ENCODE peak calls at places on chromosomes 6 and 20, in seven cellular contexts. One of them, this sample, is unnamed.
A peak's percentile ranks its signal among the peaks of the same experiment; 100 is the strongest.

GRCh38 chr6:1286972-1287600 is 24.8 kb upstream of the FOXQ1 start:
- DNase-seq in GM10248: no peak
- DNase-seq in A549: peak; percentile 29
- DNase-seq in left ventricle myocardium inferior: no peak
- DNase-seq in GM13977: no peak
- DNase-seq in type B pancreatic cell: no peak
- DNase-seq in neural progenitor cell: no peak
- DNase-seq in this sample: peak; percentile 93

GRCh38 chr20:5036828-5037227 is 35.5 kb upstream of the SLC23A2 start:
- DNase-seq in GM10248: no peak
- DNase-seq in A549: no peak
- DNase-seq in left ventricle myocardium inferior: no peak
- DNase-seq in GM13977: peak; percentile 33
- DNase-seq in type B pancreatic cell: no peak
- DNase-seq in neural progenitor cell: no peak
- DNase-seq in this sample: no peak

GRCh38 chr20:54995021-54995420 is 519.6 kb downstream of the DOK5 start:
- DNase-seq in GM10248: no peak
- DNase-seq in A549: no peak
- DNase-seq in left ventricle myocardium inferior: no peak
- DNase-seq in GM13977: no peak
- DNase-seq in type B pancreatic cell: no peak
- DNase-seq in neural progenitor cell: peak; percentile 65
- DNase-seq in this sample: no peak

GRCh38 chr20:62020935-62021701 is 44.6 kb downstream of the TAF4 start:
- DNase-seq in GM10248: no peak
- DNase-seq in A549: no peak
- DNase-seq in left ventricle myocardium inferior: peak; percentile 78
- DNase-seq in GM13977: peak; percentile 67
- DNase-seq in type B pancreatic cell: no peak
- DNase-seq in neural progenitor cell: peak; percentile 28
- DNase-seq in this sample: no peak

GRCh38 chr6:82371799-82372508 is 8.3 kb downstream of the TPBG start:
- DNase-seq in GM10248: no peak
- DNase-seq in A549: no peak
- DNase-seq in left ventricle myocardium inferior: no peak
- DNase-seq in GM13977: no peak
- DNase-seq in type B pancreatic cell: no peak
- DNase-seq in neural progenitor cell: no peak
- DNase-seq in this sample: no peak

GRCh38 chr20:25309395-25310267 is 61.7 kb downstream of the PYGB start:
- DNase-seq in GM10248: no peak
- DNase-seq in A549: peak; percentile 87
- DNase-seq in left ventricle myocardium inferior: no peak
- DNase-seq in GM13977: peak; percentile 19
- DNase-seq in type B pancreatic cell: no peak
- DNase-seq in neural progenitor cell: no peak
- DNase-seq in this sample: peak; percentile 79

GRCh38 chr6:80077067-80077466 is 29.4 kb upstream of the BCKDHB start:
- DNase-seq in GM10248: no peak
- DNase-seq in A549: no peak
- DNase-seq in left ventricle myocardium inferior: no peak
- DNase-seq in GM13977: no peak
- DNase-seq in type B pancreatic cell: no peak
- DNase-seq in neural progenitor cell: no peak
- DNase-seq in this sample: no peak

GRCh38 chr6:44653761-44654218 is 266.3 kb downstream of the CDC5L start:
- DNase-seq in GM10248: no peak
- DNase-seq in A549: no peak
- DNase-seq in left ventricle myocardium inferior: no peak
- DNase-seq in GM13977: no peak
- DNase-seq in type B pancreatic cell: no peak
- DNase-seq in neural progenitor cell: no peak
- DNase-seq in this sample: no peak

GRCh38 chr6:127459231-127459641 is at the start of gene KIAA0408:
- DNase-seq in GM10248: no peak
- DNase-seq in A549: no peak
- DNase-seq in left ventricle myocardium inferior: peak; percentile 47
- DNase-seq in GM13977: no peak
- DNase-seq in type B pancreatic cell: no peak
- DNase-seq in neural progenitor cell: peak; percentile 79
- DNase-seq in this sample: no peak

GRCh38 chr20:53926428-53927028 is 143.9 kb downstream of the BCAS1 start:
- DNase-seq in GM10248: peak; percentile 58
- DNase-seq in A549: peak; percentile 68
- DNase-seq in left ventricle myocardium inferior: no peak
- DNase-seq in GM13977: peak; percentile 44
- DNase-seq in type B pancreatic cell: no peak
- DNase-seq in neural progenitor cell: no peak
- DNase-seq in this sample: peak; percentile 90

GRCh38 chr6:46657642-46658041 is 4.9 kb downstream of the SLC25A27 start:
- DNase-seq in GM10248: no peak
- DNase-seq in A549: no peak
- DNase-seq in left ventricle myocardium inferior: no peak
- DNase-seq in GM13977: no peak
- DNase-seq in type B pancreatic cell: no peak
- DNase-seq in neural progenitor cell: no peak
- DNase-seq in this sample: no peak

GRCh38 chr6:26383624-26384417 is 913 bp downstream of the BTN2A2 start:
- DNase-seq in GM10248: no peak
- DNase-seq in A549: no peak
- DNase-seq in left ventricle myocardium inferior: no peak
- DNase-seq in GM13977: no peak
- DNase-seq in type B pancreatic cell: no peak
- DNase-seq in neural progenitor cell: peak; percentile 43
- DNase-seq in this sample: no peak

GRCh38 chr6:149545258-149545753 is 537 bp downstream of the PPIL4 start:
- DNase-seq in GM10248: peak; percentile 39
- DNase-seq in A549: no peak
- DNase-seq in left ventricle myocardium inferior: peak; percentile 19
- DNase-seq in GM13977: peak; percentile 25
- DNase-seq in type B pancreatic cell: no peak
- DNase-seq in neural progenitor cell: peak; percentile 36
- DNase-seq in this sample: peak; percentile 83

GRCh38 chr6:145373826-145374225 is 361.5 kb downstream of the EPM2A start:
- DNase-seq in GM10248: no peak
- DNase-seq in A549: no peak
- DNase-seq in left ventricle myocardium inferior: no peak
- DNase-seq in GM13977: no peak
- DNase-seq in type B pancreatic cell: no peak
- DNase-seq in neural progenitor cell: no peak
- DNase-seq in this sample: no peak

GRCh38 chr6:52416629-52417151 is 3.5 kb upstream of the EFHC1 start:
- DNase-seq in GM10248: peak; percentile 53
- DNase-seq in A549: peak; percentile 40
- DNase-seq in left ventricle myocardium inferior: no peak
- DNase-seq in GM13977: peak; percentile 61
- DNase-seq in type B pancreatic cell: no peak
- DNase-seq in neural progenitor cell: peak; percentile 56
- DNase-seq in this sample: no peak

GRCh38 chr6:150426198-150426597 is 57.4 kb downstream of the IYD start:
- DNase-seq in GM10248: no peak
- DNase-seq in A549: no peak
- DNase-seq in left ventricle myocardium inferior: no peak
- DNase-seq in GM13977: no peak
- DNase-seq in type B pancreatic cell: no peak
- DNase-seq in neural progenitor cell: no peak
- DNase-seq in this sample: no peak

GRCh38 chr6:159693894-159694545 is 979 bp upstream of the SOD2 start:
- DNase-seq in GM10248: peak; percentile 22
- DNase-seq in A549: no peak
- DNase-seq in left ventricle myocardium inferior: no peak
- DNase-seq in GM13977: peak; percentile 31
- DNase-seq in type B pancreatic cell: no peak
- DNase-seq in neural progenitor cell: no peak
- DNase-seq in this sample: peak; percentile 84

GRCh38 chr20:41619360-41620115 is 1.4 kb upstream of the CHD6 start:
- DNase-seq in GM10248: no peak
- DNase-seq in A549: no peak
- DNase-seq in left ventricle myocardium inferior: no peak
- DNase-seq in GM13977: no peak
- DNase-seq in type B pancreatic cell: no peak
- DNase-seq in neural progenitor cell: no peak
- DNase-seq in this sample: no peak

GRCh38 chr6:89644864-89645263 is 6.3 kb upstream of the LYRM2 start:
- DNase-seq in GM10248: no peak
- DNase-seq in A549: no peak
- DNase-seq in left ventricle myocardium inferior: no peak
- DNase-seq in GM13977: no peak
- DNase-seq in type B pancreatic cell: no peak
- DNase-seq in neural progenitor cell: no peak
- DNase-seq in this sample: no peak

GRCh38 chr6:109292983-109293586 is 89.2 kb downstream of the CD164 start:
- DNase-seq in GM10248: no peak
- DNase-seq in A549: no peak
- DNase-seq in left ventricle myocardium inferior: no peak
- DNase-seq in GM13977: no peak
- DNase-seq in type B pancreatic cell: no peak
- DNase-seq in neural progenitor cell: no peak
- DNase-seq in this sample: no peak

GRCh38 chr6:109260126-109260525 is 122.1 kb downstream of the CD164 start:
- DNase-seq in GM10248: no peak
- DNase-seq in A549: no peak
- DNase-seq in left ventricle myocardium inferior: no peak
- DNase-seq in GM13977: no peak
- DNase-seq in type B pancreatic cell: no peak
- DNase-seq in neural progenitor cell: no peak
- DNase-seq in this sample: no peak

GRCh38 chr20:52667358-52667757 is 304.8 kb upstream of the TSHZ2 start:
- DNase-seq in GM10248: no peak
- DNase-seq in A549: no peak
- DNase-seq in left ventricle myocardium inferior: no peak
- DNase-seq in GM13977: no peak
- DNase-seq in type B pancreatic cell: no peak
- DNase-seq in neural progenitor cell: no peak
- DNase-seq in this sample: no peak

GRCh38 chr6:97586344-97586743 is 303.3 kb upstream of the MMS22L start:
- DNase-seq in GM10248: no peak
- DNase-seq in A549: no peak
- DNase-seq in left ventricle myocardium inferior: no peak
- DNase-seq in GM13977: peak; percentile 7
- DNase-seq in type B pancreatic cell: no peak
- DNase-seq in neural progenitor cell: peak; percentile 57
- DNase-seq in this sample: no peak
- TF ChIP-seq CTCF in GM10248: peak; percentile 33
- TF ChIP-seq CTCF in A549: no peak
- TF ChIP-seq CTCF in left ventricle myocardium inferior: peak; percentile 43
- TF ChIP-seq CTCF in GM13977: peak; percentile 39
- TF ChIP-seq CTCF in type B pancreatic cell: peak; percentile 43
- TF ChIP-seq CTCF in neural progenitor cell: peak; percentile 55
- TF ChIP-seq CTCF in this sample: no peak

DNA sequence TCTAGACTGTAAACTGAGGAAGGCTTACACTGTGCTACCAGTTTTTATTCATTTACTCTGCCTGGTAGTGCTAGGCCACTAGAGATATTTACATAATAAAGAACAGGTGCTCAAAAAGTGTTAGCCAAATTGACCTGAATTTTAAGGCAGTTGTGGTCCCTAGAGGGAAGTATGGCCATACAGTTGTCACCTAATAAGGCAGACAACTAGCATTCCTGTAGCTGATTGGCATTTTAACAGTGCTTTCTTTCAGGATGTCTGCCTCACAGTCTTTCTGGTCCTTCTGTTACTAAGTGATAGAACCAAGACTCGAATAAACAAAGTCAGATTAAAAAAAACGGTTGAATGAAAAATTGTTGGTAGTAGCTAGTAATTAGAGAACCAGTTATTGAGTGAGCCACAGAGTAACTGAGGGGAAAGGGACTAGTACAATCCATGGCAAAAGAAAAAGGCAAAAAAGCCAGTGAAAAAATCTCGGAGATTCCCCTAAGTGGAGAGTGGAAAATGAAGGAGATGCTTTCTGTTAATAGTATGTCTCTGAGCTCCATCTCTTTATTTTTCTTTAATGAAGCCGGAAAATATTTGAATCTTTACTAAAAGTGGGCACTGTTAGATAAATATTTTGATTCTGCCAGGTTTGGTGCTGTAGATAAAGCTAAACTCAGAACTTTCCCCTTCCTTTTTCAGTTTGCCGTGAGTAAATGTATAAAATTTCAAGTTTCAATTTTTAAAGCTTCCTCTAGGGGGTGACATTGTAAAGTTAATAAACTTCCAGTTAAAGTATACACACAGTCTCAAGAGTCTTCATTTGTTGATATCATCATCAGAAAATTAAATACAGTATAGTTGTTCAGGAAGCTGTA is 9.1 kb downstream of the VTA1 start:
- DNase-seq in GM10248: no peak
- DNase-seq in A549: peak; percentile 21
- DNase-seq in left ventricle myocardium inferior: no peak
- DNase-seq in GM13977: no peak
- DNase-seq in type B pancreatic cell: no peak
- DNase-seq in neural progenitor cell: peak; percentile 13
- DNase-seq in this sample: no peak
- TF ChIP-seq CTCF in GM10248: no peak
- TF ChIP-seq CTCF in A549: peak; percentile 47
- TF ChIP-seq CTCF in left ventricle myocardium inferior: peak; percentile 57
- TF ChIP-seq CTCF in GM13977: peak; percentile 9
- TF ChIP-seq CTCF in type B pancreatic cell: peak; percentile 77
- TF ChIP-seq CTCF in neural progenitor cell: peak; percentile 62
- TF ChIP-seq CTCF in this sample: peak; percentile 71

GRCh38 chr20:49674383-49675352 is 39.0 kb downstream of the B4GALT5 start:
- DNase-seq in GM10248: no peak
- DNase-seq in A549: peak; percentile 85
- DNase-seq in left ventricle myocardium inferior: no peak
- DNase-seq in GM13977: no peak
- DNase-seq in type B pancreatic cell: no peak
- DNase-seq in neural progenitor cell: no peak
- DNase-seq in this sample: no peak
- TF ChIP-seq CTCF in GM10248: no peak
- TF ChIP-seq CTCF in A549: no peak
- TF ChIP-seq CTCF in left ventricle myocardium inferior: no peak
- TF ChIP-seq CTCF in GM13977: no peak
- TF ChIP-seq CTCF in type B pancreatic cell: no peak
- TF ChIP-seq CTCF in neural progenitor cell: no peak
- TF ChIP-seq CTCF in this sample: no peak

DNA sequence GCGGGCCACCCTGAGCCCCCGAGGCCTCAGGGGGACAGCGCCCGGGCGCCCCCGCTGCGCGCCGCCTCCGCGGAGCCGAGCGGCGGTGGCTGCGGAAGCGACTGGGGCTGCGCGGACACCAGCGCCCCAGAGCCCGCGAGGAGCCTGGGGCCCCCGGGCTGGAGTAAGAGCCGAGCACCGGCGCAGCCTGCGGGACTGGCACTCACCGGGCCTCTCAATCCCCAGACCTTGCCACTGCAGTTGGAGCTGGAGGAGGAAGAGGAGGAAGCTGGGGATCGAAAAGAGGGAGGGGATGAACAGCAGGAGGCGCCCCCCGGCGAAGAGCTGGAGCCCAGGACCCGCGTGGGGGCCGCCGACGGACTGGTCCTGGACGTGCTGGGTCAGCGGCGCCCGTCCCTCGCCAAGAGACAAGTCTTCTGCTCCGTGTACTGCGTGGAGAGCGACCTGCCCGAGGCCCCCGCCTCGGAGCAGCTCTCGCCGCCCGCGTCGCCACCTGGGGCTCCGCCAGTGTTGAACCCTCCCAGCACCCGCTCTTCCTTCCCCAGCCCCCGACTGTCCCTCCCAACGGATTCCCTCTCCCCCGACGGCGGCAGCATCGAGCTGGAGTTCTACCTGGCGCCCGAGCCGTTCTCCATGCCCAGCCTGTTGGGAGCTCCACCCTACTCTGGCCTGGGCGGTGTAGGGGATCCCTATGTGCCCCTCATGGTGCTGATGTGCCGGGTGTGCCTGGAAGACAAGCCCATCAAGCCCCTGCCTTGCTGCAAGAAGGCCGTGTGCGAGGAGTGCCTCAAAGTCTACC is 579 bp downstream of the RNF217 start:
- DNase-seq in GM10248: peak; percentile 18
- DNase-seq in A549: peak; percentile 18
- DNase-seq in left ventricle myocardium inferior: peak; percentile 33
- DNase-seq in GM13977: peak; percentile 28
- DNase-seq in type B pancreatic cell: no peak
- DNase-seq in neural progenitor cell: peak; percentile 56
- DNase-seq in this sample: peak; percentile 44
- TF ChIP-seq CTCF in GM10248: no peak
- TF ChIP-seq CTCF in A549: peak; percentile 25
- TF ChIP-seq CTCF in left ventricle myocardium inferior: peak; percentile 29
- TF ChIP-seq CTCF in GM13977: no peak
- TF ChIP-seq CTCF in type B pancreatic cell: no peak
- TF ChIP-seq CTCF in neural progenitor cell: no peak
- TF ChIP-seq CTCF in this sample: no peak